ENCODE peak calls at places on chromosomes 4 and X, in five cellular contexts. One of them, this sample, is unnamed. For H3K9me3, the result is how much of the 10 kb centered on the place peaks cover.

GRCh38 chr4:82799006-82799881 is 648 bp upstream of the SCD5 start:
- DNase-seq in uterus: no peak
- DNase-seq in mammary epithelial cell: peak
- DNase-seq in tibial nerve: no peak
- DNase-seq in cardiac muscle cell: no peak
- DNase-seq in this sample: no peak

GRCh38 chrX:150429577-150429976 is 66.5 kb downstream of the MAMLD1 start:
- DNase-seq in tibial nerve: no peak
- DNase-seq in mammary epithelial cell: peak
- DNase-seq in uterus: no peak
- DNase-seq in cardiac muscle cell: peak
- DNase-seq in this sample: no peak

GRCh38 chr4:42895452-42895851 is 2.9 kb downstream of the GRXCR1 start:
- DNase-seq in mammary epithelial cell: no peak
- DNase-seq in tibial nerve: no peak
- DNase-seq in cardiac muscle cell: no peak
- DNase-seq in uterus: no peak
- DNase-seq in this sample: no peak

GRCh38 chr4:183797041-183797444 is 108.1 kb upstream of the STOX2 start:
- DNase-seq in tibial nerve: no peak
- DNase-seq in uterus: no peak
- DNase-seq in mammary epithelial cell: peak
- DNase-seq in cardiac muscle cell: no peak
- DNase-seq in this sample: peak

GRCh38 chr4:2416564-2417195 is 1.8 kb downstream of the ZFYVE28 start:
- DNase-seq in uterus: no peak
- DNase-seq in mammary epithelial cell: no peak
- DNase-seq in cardiac muscle cell: no peak
- DNase-seq in tibial nerve: no peak
- DNase-seq in this sample: no peak

GRCh38 chrX:1507511-1508463 is 29.2 kb downstream of the P2RY8 start:
- DNase-seq in cardiac muscle cell: no peak
- DNase-seq in mammary epithelial cell: peak
- DNase-seq in uterus: no peak
- DNase-seq in tibial nerve: no peak
- DNase-seq in this sample: no peak

GRCh38 chr4:2755821-2756690 is at the start of gene TNIP2:
- DNase-seq in cardiac muscle cell: peak
- DNase-seq in mammary epithelial cell: peak
- DNase-seq in uterus: peak
- DNase-seq in tibial nerve: peak
- DNase-seq in this sample: peak

GRCh38 chr4:109433281-109434006 is at the start of gene SEC24B:
- DNase-seq in tibial nerve: peak
- DNase-seq in uterus: peak
- DNase-seq in mammary epithelial cell: peak
- DNase-seq in cardiac muscle cell: peak
- DNase-seq in this sample: peak

GRCh38 chrX:24491741-24492140 is 26.7 kb downstream of the PDK3 start:
- DNase-seq in uterus: no peak
- DNase-seq in tibial nerve: no peak
- DNase-seq in cardiac muscle cell: no peak
- DNase-seq in mammary epithelial cell: no peak
- DNase-seq in this sample: no peak

GRCh38 chr4:169640261-169640880 is 20.0 kb downstream of the CLCN3 start:
- DNase-seq in tibial nerve: no peak
- DNase-seq in uterus: no peak
- DNase-seq in cardiac muscle cell: peak
- DNase-seq in mammary epithelial cell: no peak
- DNase-seq in this sample: no peak

GRCh38 chr4:26034849-26035248 is 120.8 kb downstream of the SMIM20 start:
- DNase-seq in cardiac muscle cell: no peak
- DNase-seq in uterus: no peak
- DNase-seq in tibial nerve: no peak
- DNase-seq in mammary epithelial cell: no peak
- DNase-seq in this sample: no peak

GRCh38 chr4:120773641-120774040 is 148.9 kb downstream of the PRDM5 start:
- DNase-seq in cardiac muscle cell: no peak
- DNase-seq in uterus: no peak
- DNase-seq in tibial nerve: no peak
- DNase-seq in mammary epithelial cell: no peak
- DNase-seq in this sample: no peak

GRCh38 chr4:136557396-136557795 is 974.9 kb downstream of the PCDH18 start:
- DNase-seq in uterus: no peak
- DNase-seq in cardiac muscle cell: no peak
- DNase-seq in mammary epithelial cell: no peak
- DNase-seq in tibial nerve: no peak
- DNase-seq in this sample: no peak

GRCh38 chr4:118351851-118352827 is 664 bp downstream of the PRSS12 start:
- DNase-seq in tibial nerve: peak
- DNase-seq in uterus: no peak
- DNase-seq in cardiac muscle cell: no peak
- DNase-seq in mammary epithelial cell: peak
- DNase-seq in this sample: peak

GRCh38 chr4:88382621-88383020 is 4.0 kb downstream of the HERC6 start:
- DNase-seq in cardiac muscle cell: no peak
- DNase-seq in mammary epithelial cell: peak
- DNase-seq in tibial nerve: no peak
- DNase-seq in uterus: no peak
- DNase-seq in this sample: no peak

GRCh38 chrX:155535866-155536265 is 76.9 kb downstream of the TMLHE start:
- DNase-seq in tibial nerve: no peak
- DNase-seq in mammary epithelial cell: peak
- DNase-seq in cardiac muscle cell: no peak
- DNase-seq in uterus: no peak
- DNase-seq in this sample: no peak

GRCh38 chr4:125833-126232 is 1.5 kb downstream of the ZNF718 start:
- DNase-seq in tibial nerve: no peak
- DNase-seq in mammary epithelial cell: peak
- DNase-seq in cardiac muscle cell: no peak
- DNase-seq in uterus: no peak
- DNase-seq in this sample: no peak

GRCh38 chr4:3742610-3743009 is 23.6 kb upstream of the ADRA2C start:
- DNase-seq in tibial nerve: no peak
- DNase-seq in cardiac muscle cell: no peak
- DNase-seq in uterus: no peak
- DNase-seq in mammary epithelial cell: no peak
- DNase-seq in this sample: no peak

GRCh38 chr4:154984148-154984547 is 203.1 kb downstream of the RBM46 start:
- DNase-seq in mammary epithelial cell: no peak
- DNase-seq in uterus: no peak
- DNase-seq in cardiac muscle cell: no peak
- DNase-seq in tibial nerve: no peak
- DNase-seq in this sample: no peak

GRCh38 chr4:6527259-6527658 is 47.7 kb upstream of the MAN2B2 start:
- DNase-seq in cardiac muscle cell: no peak
- DNase-seq in uterus: no peak
- DNase-seq in mammary epithelial cell: no peak
- DNase-seq in tibial nerve: no peak
- DNase-seq in this sample: no peak

GRCh38 chr4:65089666-65090065 is 580.6 kb downstream of the EPHA5 start:
- DNase-seq in tibial nerve: no peak
- DNase-seq in cardiac muscle cell: peak
- DNase-seq in uterus: no peak
- DNase-seq in mammary epithelial cell: peak
- DNase-seq in this sample: peak

GRCh38 chr4:84100071-84100470 is 399.0 kb downstream of the NKX6-1 start:
- DNase-seq in cardiac muscle cell: no peak
- DNase-seq in tibial nerve: no peak
- DNase-seq in uterus: no peak
- DNase-seq in mammary epithelial cell: no peak
- DNase-seq in this sample: no peak

GRCh38 chrX:72124540-72125201 is 7.0 kb downstream of the RTL5 start:
- DNase-seq in cardiac muscle cell: no peak
- DNase-seq in tibial nerve: no peak
- DNase-seq in mammary epithelial cell: no peak
- DNase-seq in uterus: no peak
- DNase-seq in this sample: no peak

GRCh38 chr4:38161208-38162113 is 201.3 kb downstream of the PTTG2 start:
- DNase-seq in uterus: no peak
- DNase-seq in cardiac muscle cell: no peak
- DNase-seq in tibial nerve: no peak
- DNase-seq in mammary epithelial cell: peak
- DNase-seq in this sample: no peak

GRCh38 chr4:38157592-38157991 is 197.4 kb downstream of the PTTG2 start:
- DNase-seq in mammary epithelial cell: peak
- DNase-seq in cardiac muscle cell: no peak
- DNase-seq in tibial nerve: no peak
- DNase-seq in uterus: no peak
- DNase-seq in this sample: no peak

GRCh38 chr4:38163216-38164006 is 203.2 kb downstream of the PTTG2 start:
- DNase-seq in mammary epithelial cell: peak
- DNase-seq in uterus: no peak
- DNase-seq in tibial nerve: no peak
- DNase-seq in cardiac muscle cell: no peak
- DNase-seq in this sample: no peak

GRCh38 chr4:38162240-38162784 is 202.1 kb downstream of the PTTG2 start:
- DNase-seq in uterus: peak
- DNase-seq in mammary epithelial cell: peak
- DNase-seq in tibial nerve: no peak
- DNase-seq in cardiac muscle cell: peak
- DNase-seq in this sample: no peak

GRCh38 chr4:38160487-38161207 is 200.4 kb downstream of the PTTG2 start:
- DNase-seq in tibial nerve: peak
- DNase-seq in mammary epithelial cell: peak
- DNase-seq in cardiac muscle cell: peak
- DNase-seq in uterus: peak
- DNase-seq in this sample: no peak
- TF ChIP-seq CTCF in tibial nerve: no peak
- TF ChIP-seq CTCF in mammary epithelial cell: no peak
- TF ChIP-seq CTCF in cardiac muscle cell: no peak
- TF ChIP-seq CTCF in uterus: no peak
- TF ChIP-seq CTCF in this sample: no peak

GRCh38 chr4:75644095-75644494 is 13.8 kb upstream of the CDKL2 start:
- DNase-seq in mammary epithelial cell: no peak
- DNase-seq in tibial nerve: no peak
- DNase-seq in uterus: no peak
- DNase-seq in cardiac muscle cell: no peak
- DNase-seq in this sample: no peak
- H3K4me3 ChIP-seq in mammary epithelial cell: no peak
- H3K4me3 ChIP-seq in tibial nerve: no peak
- H3K4me3 ChIP-seq in uterus: no peak
- H3K4me3 ChIP-seq in cardiac muscle cell: no peak
- H3K4me3 ChIP-seq in this sample: no peak

GRCh38 chr4:4974727-4975126 is 44.5 kb downstream of the CYTL1 start:
- DNase-seq in mammary epithelial cell: no peak
- DNase-seq in cardiac muscle cell: no peak
- DNase-seq in tibial nerve: no peak
- DNase-seq in uterus: no peak
- DNase-seq in this sample: no peak
- H3K9me3 ChIP-seq in mammary epithelial cell: under half
- H3K9me3 ChIP-seq in cardiac muscle cell: under half
- H3K9me3 ChIP-seq in tibial nerve: under half
- H3K9me3 ChIP-seq in uterus: under half
- H3K9me3 ChIP-seq in this sample: under half

DNA sequence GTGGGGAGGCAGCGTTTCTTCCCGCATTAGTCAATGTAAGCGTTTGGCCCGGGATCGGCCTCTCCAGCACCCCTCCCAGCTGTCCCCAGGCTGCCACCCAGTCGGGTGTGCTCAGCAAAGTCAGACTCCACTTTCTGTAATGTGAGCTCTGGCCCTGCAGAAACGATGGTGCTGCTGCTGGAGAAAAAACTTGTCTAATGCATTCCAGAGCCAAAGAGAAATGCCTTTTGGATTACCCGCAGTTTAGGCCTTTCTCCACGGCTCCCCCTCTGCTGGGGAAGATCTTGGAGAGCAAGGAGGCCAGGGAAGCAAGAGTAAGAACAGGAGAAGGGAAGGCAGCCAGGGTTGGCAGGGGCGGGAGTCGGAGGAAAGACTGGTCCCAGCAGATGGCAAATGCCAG is 55.2 kb downstream of the ELF4 start:
- DNase-seq in cardiac muscle cell: peak
- DNase-seq in mammary epithelial cell: no peak
- DNase-seq in tibial nerve: no peak
- DNase-seq in uterus: no peak
- DNase-seq in this sample: no peak
- TF ChIP-seq CTCF in cardiac muscle cell: no peak
- TF ChIP-seq CTCF in mammary epithelial cell: no peak
- TF ChIP-seq CTCF in tibial nerve: no peak
- TF ChIP-seq CTCF in uterus: no peak
- TF ChIP-seq CTCF in this sample: no peak

DNA sequence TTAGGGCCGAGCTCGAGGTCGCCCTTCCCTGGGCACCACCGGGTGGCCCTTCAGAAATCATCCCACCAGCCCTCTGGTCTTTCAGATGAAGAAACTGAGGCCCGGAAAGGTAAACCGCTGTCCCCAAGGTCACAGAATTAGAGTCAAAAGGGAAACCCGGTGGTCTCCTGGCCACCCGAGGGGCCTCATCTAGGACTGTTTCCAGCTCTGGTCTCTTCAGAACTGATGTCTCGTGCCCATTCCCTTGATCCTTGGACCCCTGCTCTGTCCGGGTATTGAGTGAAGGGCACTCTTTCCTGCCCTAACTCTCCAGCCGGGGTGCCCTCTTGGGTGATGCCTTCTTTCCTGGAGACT is 841 bp downstream of the HTRA3 start:
- DNase-seq in uterus: no peak
- DNase-seq in tibial nerve: no peak
- DNase-seq in cardiac muscle cell: no peak
- DNase-seq in mammary epithelial cell: no peak
- DNase-seq in this sample: no peak
- H3K4me3 ChIP-seq in uterus: peak
- H3K4me3 ChIP-seq in tibial nerve: peak
- H3K4me3 ChIP-seq in cardiac muscle cell: no peak
- H3K4me3 ChIP-seq in mammary epithelial cell: no peak
- H3K4me3 ChIP-seq in this sample: no peak

GRCh38 chr4:149218672-149219071 is 597.0 kb downstream of the IQCM start:
- DNase-seq in uterus: no peak
- DNase-seq in tibial nerve: no peak
- DNase-seq in cardiac muscle cell: no peak
- DNase-seq in mammary epithelial cell: no peak
- DNase-seq in this sample: no peak
- H3K9me3 ChIP-seq in uterus: under half
- H3K9me3 ChIP-seq in tibial nerve: under half
- H3K9me3 ChIP-seq in cardiac muscle cell: under half
- H3K9me3 ChIP-seq in mammary epithelial cell: under half
- H3K9me3 ChIP-seq in this sample: under half

GRCh38 chrX:47650164-47651042 is at the start of gene ELK1:
- DNase-seq in mammary epithelial cell: peak
- DNase-seq in cardiac muscle cell: peak
- DNase-seq in uterus: peak
- DNase-seq in tibial nerve: peak
- DNase-seq in this sample: peak
- TF ChIP-seq CTCF in mammary epithelial cell: no peak
- TF ChIP-seq CTCF in cardiac muscle cell: no peak
- TF ChIP-seq CTCF in uterus: no peak
- TF ChIP-seq CTCF in tibial nerve: no peak
- TF ChIP-seq CTCF in this sample: peak

This sample was measured in Caco-2.